ENCODE peak calls at places on chromosomes 11 and 22, in five cellular contexts. M is CD4-positive, alpha-beta T cell; S is GM23338; L is neural crest cell; E is GM13976. X is an unnamed sample.

GRCh38 chr11:71558996-71559395 is 6.4 kb upstream of the KRTAP5-10 start:
- DNase-seq in M (no peak), S (no peak), L (no peak), E (no peak), X (no peak)

GRCh38 chr22:50247748-50248147 is 2.9 kb upstream of the TUBGCP6 start:
- DNase-seq in M (peak; percentile 44), S (peak; percentile 87), L (no peak), E (peak; percentile 64), X (no peak)

GRCh38 chr11:81444306-81444705 is 1289.4 kb downstream of the FAM181B start:
- DNase-seq in M (no peak), S (peak; percentile 44), L (no peak), E (no peak), X (no peak)

GRCh38 chr22:29268511-29269229 is 602 bp downstream of the EWSR1 start:
- DNase-seq in M (peak; percentile 16), S (peak; percentile 48), L (peak; percentile 45), E (peak; percentile 59), X (peak; percentile 28)

GRCh38 chr11:94794287-94795168 is 26.4 kb downstream of the AMOTL1 start:
- DNase-seq in M (no peak), S (no peak), L (no peak), E (no peak), X (no peak)

GRCh38 chr22:41405588-41405987 is 23.8 kb downstream of the TEF start:
- DNase-seq in M (no peak), S (no peak), L (no peak), E (peak; percentile 68), X (no peak)

GRCh38 chr22:22235564-22235963 is 9.0 kb upstream of the VPREB1 start:
- DNase-seq in M (peak; percentile 17), S (peak; percentile 71), L (peak; percentile 33), E (peak; percentile 72), X (peak; percentile 51)

GRCh38 chr11:44894217-44894617 is 56.5 kb downstream of the TP53I11 start:
- DNase-seq in M (peak; percentile 49), S (peak; percentile 93), L (peak; percentile 84), E (peak; percentile 86), X (peak; percentile 42)

GRCh38 chr11:15119826-15120225 is 5.1 kb downstream of the INSC start:
- DNase-seq in M (no peak), S (no peak), L (no peak), E (no peak), X (no peak)

GRCh38 chr11:132831272-132831671 is 701.0 kb downstream of the OPCML start:
- DNase-seq in M (no peak), S (no peak), L (no peak), E (no peak), X (no peak)

GRCh38 chr11:6204708-6205107 is 649 bp upstream of the C11orf42 start:
- DNase-seq in M (no peak), S (no peak), L (no peak), E (no peak), X (no peak)

GRCh38 chr22:37905534-37906363 is at the start of gene MICALL1:
- DNase-seq in M (peak; percentile 38), S (peak; percentile 82), L (peak; percentile 54), E (peak; percentile 96), X (peak; percentile 63)

GRCh38 chr22:39332441-39333064 is 13.1 kb upstream of the RPL3 start:
- DNase-seq in M (no peak), S (no peak), L (no peak), E (no peak), X (no peak)

GRCh38 chr11:47243454-47243853 is 5.2 kb downstream of the ACP2 start:
- DNase-seq in M (no peak), S (no peak), L (no peak), E (no peak), X (no peak)

GRCh38 chr22:43152355-43153071 is 1.2 kb downstream of the TSPO start:
- DNase-seq in M (peak; percentile 33), S (no peak), L (no peak), E (no peak), X (peak; percentile 57)

GRCh38 chr22:30969532-30970355 is 679 bp downstream of the TUG1 start:
- DNase-seq in M (peak; percentile 21), S (peak; percentile 59), L (no peak), E (no peak), X (peak; percentile 35)

GRCh38 chr11:2519879-2520735 is 75.3 kb downstream of the KCNQ1 start:
- DNase-seq in M (no peak), S (no peak), L (no peak), E (no peak), X (peak; percentile 2)

GRCh38 chr11:20089796-20090653 is 70.2 kb downstream of the DBX1 start:
- DNase-seq in M (no peak), S (peak; percentile 10), L (no peak), E (no peak), X (no peak)

GRCh38 chr11:81915045-81915444 is 818.6 kb downstream of the FAM181B start:
- DNase-seq in M (no peak), S (no peak), L (no peak), E (no peak), X (no peak)

GRCh38 chr11:110026823-110027626 is 66.2 kb upstream of the ZC3H12C start:
- DNase-seq in M (no peak), S (no peak), L (no peak), E (peak; percentile 63), X (no peak)

GRCh38 chr11:46520971-46521745 is 72.7 kb downstream of the AMBRA1 start:
- DNase-seq in M (no peak), S (peak; percentile 34), L (no peak), E (no peak), X (no peak)

X was measured in activated gamma-delta T cell treated with Interleukin-2 at 50 U/mL for 16 hours.